ENCODE peak calls at places on chromosome 16, in seven cellular contexts. X is hepatocyte, C is HCT116, R is GM23248, S is PC-9, E is MM.1S, N is PC-3. J is an unnamed sample.

GRCh38 chr16:89922884-89923639 is at the start of gene TUBB3:
- DNase-seq in S (peak; percentile 89), C (peak; percentile 56), X (peak; percentile 93), R (peak; percentile 94), N (peak; percentile 78), E (peak; percentile 45), J (peak; percentile 91)

GRCh38 chr16:48607056-48607825 is 2.7 kb downstream of the N4BP1 start:
- DNase-seq in S (peak; percentile 77), R (peak; percentile 69), X (peak; percentile 57), N (peak; percentile 85), E (no peak), C (no peak), J (no peak)

GRCh38 chr16:48235556-48236136 is 8.5 kb upstream of the LONP2 start:
- DNase-seq in R (no peak), E (no peak), C (no peak), S (no peak), X (no peak), N (peak; percentile 19), J (no peak)

GRCh38 chr16:12219992-12220391 is 243.5 kb downstream of the SNX29 start:
- DNase-seq in N (no peak), S (no peak), R (no peak), E (no peak), C (no peak), X (no peak), J (no peak)

GRCh38 chr16:70805787-70806186 is 4.8 kb upstream of the VAC14 start:
- DNase-seq in N (peak; percentile 18), E (no peak), X (no peak), C (no peak), R (peak; percentile 85), S (no peak), J (no peak)

GRCh38 chr16:67017451-67017750 is 11.5 kb upstream of the CBFB start:
- DNase-seq in E (no peak), X (no peak), S (no peak), R (no peak), N (no peak), C (no peak), J (no peak)

GRCh38 chr16:11627292-11627663 is 40.6 kb upstream of the LITAF start:
- DNase-seq in N (no peak), C (no peak), E (no peak), X (no peak), R (peak; percentile 56), S (no peak), J (no peak)

GRCh38 chr16:11806721-11807120 is 9.7 kb upstream of the ZC3H7A start:
- DNase-seq in X (no peak), R (peak; percentile 69), C (no peak), S (no peak), N (no peak), E (no peak), J (no peak)

GRCh38 chr16:87881327-87882200 is 12.3 kb upstream of the SLC7A5 start:
- DNase-seq in S (no peak), N (no peak), E (no peak), R (no peak), C (no peak), X (no peak), J (no peak)

GRCh38 chr16:89945654-89946053 is 2.9 kb upstream of the DEF8 start:
- DNase-seq in S (peak; percentile 53), C (no peak), E (no peak), X (no peak), N (peak; percentile 30), R (no peak), J (peak; percentile 48)

GRCh38 chr16:30092373-30093010 is 768 bp upstream of the TBX6 start:
- DNase-seq in S (peak; percentile 68), X (peak; percentile 68), C (peak; percentile 56), N (peak; percentile 45), E (peak; percentile 88), R (peak; percentile 79), J (peak; percentile 94)

GRCh38 chr16:67628216-67628615 is 16.7 kb upstream of the CARMIL2 start:
- DNase-seq in N (no peak), E (no peak), C (no peak), S (no peak), R (no peak), X (no peak), J (no peak)

GRCh38 chr16:56630134-56630533 is 2.3 kb upstream of the MT1M start:
- DNase-seq in X (no peak), R (no peak), S (no peak), E (peak; percentile 22), N (no peak), C (no peak), J (no peak)

GRCh38 chr16:11619327-11619851 is 32.7 kb upstream of the LITAF start:
- DNase-seq in E (peak; percentile 93), X (no peak), N (no peak), R (no peak), S (peak; percentile 41), C (no peak), J (no peak)

GRCh38 chr16:81513204-81514040 is 68.8 kb downstream of the CMIP start:
- DNase-seq in S (peak; percentile 61), X (no peak), N (no peak), R (peak; percentile 35), C (no peak), E (no peak), J (peak; percentile 68)

GRCh38 chr16:49615606-49616005 is 240.3 kb downstream of the ZNF423 start:
- DNase-seq in X (no peak), N (no peak), C (no peak), E (no peak), R (no peak), S (no peak), J (no peak)

GRCh38 chr16:47067203-47067602 is 76.5 kb downstream of the NETO2 start:
- DNase-seq in E (no peak), S (no peak), R (no peak), X (no peak), N (no peak), C (no peak), J (no peak)

GRCh38 chr16:67169642-67170167 is 633 bp upstream of the NOL3 start:
- DNase-seq in S (no peak), N (no peak), X (peak; percentile 69), E (no peak), C (no peak), R (peak; percentile 53), J (peak; percentile 94)

GRCh38 chr16:27273670-27274522 is 5.3 kb upstream of the NSMCE1 start:
- DNase-seq in X (peak; percentile 82), E (no peak), R (peak; percentile 72), S (no peak), N (peak; percentile 52), C (peak; percentile 97), J (no peak)

GRCh38 chr16:85461814-85462404 is 151.2 kb upstream of the GSE1 start:
- DNase-seq in C (no peak), X (peak; percentile 83), S (no peak), E (no peak), N (no peak), R (peak; percentile 76), J (peak; percentile 80)

GRCh38 chr16:89536371-89536770 is 24.1 kb upstream of the RPL13 start:
- DNase-seq in N (no peak), S (no peak), R (no peak), E (no peak), C (no peak), X (no peak), J (no peak)

GRCh38 chr16:12252616-12253015 is 276.1 kb downstream of the SNX29 start:
- DNase-seq in X (no peak), C (no peak), N (no peak), E (no peak), R (no peak), S (no peak), J (no peak)

GRCh38 chr16:30875881-30876791 is 17.7 kb downstream of the BCL7C start:
- DNase-seq in C (no peak), R (peak; percentile 57), E (peak; percentile 25), S (peak; percentile 29), N (no peak), X (no peak), J (peak; percentile 33)

GRCh38 chr16:88451586-88452484 is 1.2 kb upstream of the ZFPM1 start:
- DNase-seq in N (no peak), X (no peak), S (no peak), C (peak; percentile 36), E (no peak), R (no peak), J (no peak)

GRCh38 chr16:82936941-82937551 is 310.3 kb downstream of the CDH13 start:
- DNase-seq in E (no peak), S (no peak), R (peak; percentile 61), N (no peak), C (no peak), X (no peak), J (no peak)

GRCh38 chr16:46621006-46621629 is at the start of gene SHCBP1:
- DNase-seq in E (peak; percentile 92), R (peak; percentile 98), C (peak; percentile 64), N (peak; percentile 82), S (peak; percentile 76), X (peak; percentile 92), J (peak; percentile 95)

GRCh38 chr16:12260119-12260646 is 283.6 kb downstream of the SNX29 start:
- DNase-seq in S (no peak), C (no peak), N (no peak), R (no peak), E (no peak), X (no peak), J (no peak)

GRCh38 chr16:27318399-27319256 is 4.9 kb downstream of the IL4R start:
- DNase-seq in E (no peak), C (no peak), N (no peak), X (peak; percentile 38), R (no peak), S (peak; percentile 63), J (no peak)

GRCh38 chr16:48965391-48965790 is 316.2 kb downstream of the CBLN1 start:
- DNase-seq in R (no peak), X (no peak), N (peak; percentile 51), S (no peak), C (no peak), E (no peak), J (no peak)

GRCh38 chr16:68744744-68745280 is 7.7 kb downstream of the CDH1 start:
- DNase-seq in E (no peak), S (peak; percentile 82), C (peak; percentile 88), N (peak; percentile 96), R (peak; percentile 56), X (peak; percentile 88), J (peak; percentile 94)

GRCh38 chr16:660132-660458 is 7.8 kb upstream of the RHOT2 start:
- DNase-seq in X (no peak), S (no peak), C (no peak), R (no peak), E (no peak), N (no peak), J (no peak)
- TF ChIP-seq EZH2 in X (no peak), S (no peak), C (no peak), R (no peak), E (no peak), N (no peak), J (no peak)

GRCh38 chr16:4677994-4678393 is 15.4 kb upstream of the NUDT16L1 start:
- DNase-seq in X (no peak), R (no peak), S (no peak), C (no peak), E (no peak), N (no peak), J (no peak)
- H3K9me2 ChIP-seq in X (no peaks in the 10 kb centered on the region), R (no peaks in the 10 kb centered on the region), S (no peaks in the 10 kb centered on the region), C (no peaks in the 10 kb centered on the region), E (no peaks in the 10 kb centered on the region), N (no peaks in the 10 kb centered on the region), J (no peaks in the 10 kb centered on the region)

GRCh38 chr16:86515780-86516617 is 5.7 kb downstream of the FOXF1 start:
- DNase-seq in C (no peak), E (no peak), R (peak; percentile 54), S (no peak), N (no peak), X (no peak), J (no peak)
- TF ChIP-seq EZH2 in C (no peak), E (no peak), R (peak; percentile 75), S (no peak), N (peak; percentile 50), X (peak; percentile 78), J (peak; percentile 97)

GRCh38 chr16:22222998-22223397 is 16.9 kb downstream of the EEF2K start:
- DNase-seq in S (no peak), X (no peak), N (no peak), R (no peak), C (no peak), E (no peak), J (no peak)
- H3K9me2 ChIP-seq in S (no peaks in the 10 kb centered on the region), X (no peaks in the 10 kb centered on the region), N (no peaks in the 10 kb centered on the region), R (no peaks in the 10 kb centered on the region), C (no peaks in the 10 kb centered on the region), E (no peaks in the 10 kb centered on the region), J (no peaks in the 10 kb centered on the region)

J was measured in GM23338.